ENCODE peak calls at places on chromosomes 16 and 17, in ten cellular contexts. A is heart left ventricle; H is HCEC 1CT; U is caudate nucleus; M is thoracic aorta; E is activated naive CD8-positive, alpha-beta T cell treated with anti-CD3 and anti-CD28 coated beads for 36 hours; D is stimulated activated CD8-positive, alpha-beta memory T cell treated with anti-CD3 and anti-CD28 coated beads, Interleukin-7, amount 100 ng/mL, for 24 hours; V is effector memory CD4-positive, alpha-beta T cell; G is neural crest cell; Z is NCI-H460. T is an unnamed sample.

GRCh38 chr16:53031323-53031942 is 21.3 kb downstream of the CHD9NB start:
- DNase-seq in U (no peak), V (no peak), E (no peak), Z (no peak), H (no peak), A (no peak), G (no peak), M (no peak), D (no peak), T (no peak)

GRCh38 chr16:75820672-75821071 is 94.4 kb upstream of the CPHXL start:
- DNase-seq in A (no peak), H (no peak), D (no peak), G (no peak), E (no peak), V (no peak), Z (peak; percentile 16), M (no peak), U (no peak), T (no peak)

GRCh38 chr17:10772425-10773380 is 31.2 kb downstream of the TMEM238L start:
- DNase-seq in H (no peak), V (no peak), E (peak; percentile 40), A (no peak), D (peak; percentile 2), G (peak; percentile 69), M (no peak), Z (peak; percentile 9), U (no peak), T (no peak)

GRCh38 chr16:66603537-66604375 is 748 bp upstream of the CMTM3 start:
- DNase-seq in Z (no peak), H (peak; percentile 31), V (peak; percentile 67), D (no peak), U (no peak), A (peak; percentile 77), G (peak; percentile 65), M (no peak), E (peak; percentile 70), T (no peak)

GRCh38 chr17:13031718-13032350 is 14.0 kb upstream of the ELAC2 start:
- DNase-seq in G (peak; percentile 45), M (no peak), H (peak; percentile 45), E (peak; percentile 32), Z (peak; percentile 44), A (peak; percentile 49), V (peak; percentile 9), D (peak; percentile 16), U (no peak), T (peak; percentile 41)

GRCh38 chr17:64020068-64020766 is at the start of gene ICAM2:
- DNase-seq in Z (no peak), U (no peak), G (no peak), D (peak; percentile 69), V (peak; percentile 92), M (peak; percentile 28), H (no peak), E (peak; percentile 82), A (peak; percentile 73), T (peak; percentile 80)

GRCh38 chr17:78471635-78472034 is 93.2 kb downstream of the PGS1 start:
- DNase-seq in Z (no peak), V (no peak), D (no peak), H (no peak), G (no peak), U (no peak), A (no peak), M (no peak), E (no peak), T (no peak)

GRCh38 chr16:14004031-14004718 is 66.9 kb upstream of the MRTFB start:
- DNase-seq in E (no peak), M (no peak), G (no peak), U (no peak), A (peak; percentile 69), V (no peak), Z (no peak), D (no peak), H (no peak), T (no peak)

GRCh38 chr17:79144090-79144610 is 69.5 kb downstream of the ENGASE start:
- DNase-seq in V (no peak), G (no peak), H (no peak), U (no peak), D (no peak), Z (no peak), A (no peak), M (no peak), E (no peak), T (no peak)

GRCh38 chr17:7882068-7882467 is 6.5 kb upstream of the CHD3 start:
- DNase-seq in H (no peak), V (no peak), U (no peak), D (no peak), Z (no peak), G (no peak), M (no peak), E (no peak), A (no peak), T (no peak)

GRCh38 chr16:50386139-50386538 is 17.4 kb upstream of the BRD7 start:
- DNase-seq in U (no peak), H (no peak), G (no peak), M (no peak), A (no peak), V (no peak), Z (no peak), D (no peak), E (no peak), T (no peak)

GRCh38 chr16:23920446-23920845 is 84.7 kb downstream of the PRKCB start:
- DNase-seq in H (no peak), D (no peak), U (no peak), G (no peak), V (no peak), E (no peak), Z (no peak), A (no peak), M (no peak), T (no peak)

GRCh38 chr17:1785925-1786324 is 24.1 kb downstream of the SERPINF1 start:
- DNase-seq in H (no peak), U (no peak), M (no peak), A (peak; percentile 73), D (no peak), G (no peak), V (no peak), Z (no peak), E (no peak), T (no peak)

GRCh38 chr17:32627233-32628008 is 140.6 kb downstream of the CDK5R1 start:
- DNase-seq in Z (no peak), M (no peak), U (peak; percentile 56), V (no peak), E (no peak), H (no peak), A (no peak), D (no peak), G (peak; percentile 26), T (no peak)

GRCh38 chr17:81173761-81174160 is 7.7 kb upstream of the AATK start:
- DNase-seq in A (no peak), Z (no peak), D (no peak), U (no peak), H (no peak), M (no peak), E (no peak), G (no peak), V (no peak), T (no peak)

GRCh38 chr17:79851461-79851817 is 12.2 kb upstream of the CBX4 start:
- DNase-seq in D (no peak), H (no peak), A (no peak), V (no peak), M (no peak), G (no peak), U (no peak), E (no peak), Z (no peak), T (no peak)

GRCh38 chr16:1784977-1785845 is 2.5 kb downstream of the NUBP2 start:
- DNase-seq in H (no peak), Z (no peak), V (no peak), U (no peak), A (peak; percentile 27), E (no peak), D (no peak), M (no peak), G (no peak), T (no peak)

GRCh38 chr16:25060920-25061319 is 45.8 kb upstream of the ARHGAP17 start:
- DNase-seq in M (no peak), V (no peak), H (no peak), U (no peak), G (no peak), D (no peak), A (no peak), E (no peak), Z (no peak), T (no peak)

GRCh38 chr17:63699638-63700527 is at the start of gene LIMD2:
- DNase-seq in H (no peak), V (peak; percentile 78), M (no peak), E (peak; percentile 84), Z (no peak), D (no peak), A (peak; percentile 61), U (no peak), G (peak; percentile 57), T (no peak)

GRCh38 chr17:66524848-66525247 is 222.4 kb downstream of the PRKCA start:
- DNase-seq in D (no peak), V (no peak), U (no peak), H (no peak), G (no peak), M (no peak), A (no peak), E (no peak), Z (no peak), T (no peak)

GRCh38 chr17:72408641-72409040 is 287.8 kb downstream of the SOX9 start:
- DNase-seq in V (no peak), U (no peak), Z (no peak), H (no peak), M (no peak), D (no peak), G (no peak), A (no peak), E (no peak), T (no peak)

GRCh38 chr17:53191878-53192277 is 630.8 kb upstream of the KIF2B start:
- DNase-seq in Z (no peak), E (no peak), V (no peak), G (no peak), H (no peak), U (no peak), D (no peak), M (no peak), A (no peak), T (peak; percentile 4)

GRCh38 chr17:19364699-19365498 is 2.4 kb upstream of the B9D1 start:
- DNase-seq in G (no peak), V (no peak), U (no peak), D (no peak), M (no peak), H (no peak), Z (no peak), A (no peak), E (no peak), T (no peak)

GRCh38 chr17:35855965-35856364 is 12.7 kb downstream of the HEATR9 start:
- DNase-seq in U (no peak), E (no peak), D (no peak), V (no peak), M (no peak), Z (no peak), G (no peak), H (no peak), A (no peak), T (no peak)

GRCh38 chr17:8125196-8125946 is 1.5 kb upstream of the HES7 start:
- DNase-seq in E (peak; percentile 86), U (peak; percentile 30), H (peak; percentile 39), A (peak; percentile 74), D (peak; percentile 91), G (peak; percentile 93), M (peak; percentile 50), V (peak; percentile 76), Z (peak; percentile 82), T (peak; percentile 61)

GRCh38 chr16:87874639-87875472 is 5.5 kb upstream of the SLC7A5 start:
- DNase-seq in V (no peak), M (no peak), U (no peak), E (peak; percentile 88), H (no peak), G (no peak), A (no peak), Z (no peak), D (peak; percentile 63), T (no peak)

GRCh38 chr16:87881327-87882200 is 12.3 kb upstream of the SLC7A5 start:
- DNase-seq in U (no peak), M (no peak), E (no peak), Z (no peak), G (no peak), V (no peak), D (no peak), A (no peak), H (no peak), T (no peak)

GRCh38 chr17:39404542-39405378 is 3.3 kb upstream of the FBXL20 start:
- DNase-seq in G (no peak), M (no peak), V (no peak), E (peak; percentile 26), Z (peak; percentile 17), H (peak; percentile 93), D (no peak), U (no peak), A (no peak), T (peak; percentile 28)